ENCODE peak calls at places on chromosomes 4 and X, in ten cellular contexts. P is fibroblast of pulmonary artery, V is GM13976, J is pancreas, N is fibroblast of lung, Q is psoas muscle, F is WERI-Rb-1, T is fibroblast of the aortic adventitia, L is suprapubic skin, E is GM20000. X is an unnamed sample.

GRCh38 chr4:27702710-27703431 is 842.2 kb downstream of the STIM2 start:
- DNase-seq in P (no peak), V (no peak), J (no peak), N (peak; percentile 12), Q (no peak), F (peak; percentile 32), T (no peak), L (no peak), E (no peak), X (no peak)

GRCh38 chr4:145619639-145619996 is 433 bp downstream of the MMAA start:
- DNase-seq in P (peak; percentile 53), V (no peak), J (peak; percentile 48), N (peak; percentile 59), Q (peak; percentile 56), F (no peak), T (peak; percentile 65), L (no peak), E (no peak), X (peak; percentile 39)

GRCh38 chrX:3129256-3129655 is 88.0 kb downstream of the ARSF start:
- DNase-seq in P (peak; percentile 11), V (no peak), J (no peak), N (peak; percentile 30), Q (no peak), F (no peak), T (peak; percentile 46), L (no peak), E (no peak), X (no peak)

GRCh38 chrX:43707812-43708548 is 51.9 kb downstream of the MAOA start:
- DNase-seq in P (peak; percentile 80), V (no peak), J (no peak), N (peak; percentile 85), Q (no peak), F (no peak), T (peak; percentile 15), L (no peak), E (no peak), X (peak; percentile 99)

GRCh38 chr4:19213388-19213787 is 1038.3 kb upstream of the SLIT2 start:
- DNase-seq in P (peak; percentile 1), V (no peak), J (no peak), N (peak; percentile 41), Q (no peak), F (peak; percentile 67), T (peak; percentile 37), L (no peak), E (no peak), X (no peak)

GRCh38 chr4:180827193-180827592 is 1416.0 kb upstream of the TENM3 start:
- DNase-seq in P (peak; percentile 30), V (no peak), J (no peak), N (peak; percentile 59), Q (no peak), F (no peak), T (peak; percentile 50), L (no peak), E (peak; percentile 19), X (no peak)

GRCh38 chrX:50747471-50747900 is 66.5 kb downstream of the SHROOM4 start:
- DNase-seq in P (no peak), V (peak; percentile 12), J (no peak), N (peak; percentile 19), Q (no peak), F (peak; percentile 8), T (peak; percentile 10), L (no peak), E (peak; percentile 6), X (no peak)

GRCh38 chrX:46582964-46583363 is 9.4 kb downstream of the CHST7 start:
- DNase-seq in P (peak; percentile 91), V (no peak), J (no peak), N (peak; percentile 88), Q (no peak), F (no peak), T (peak; percentile 92), L (no peak), E (no peak), X (no peak)

GRCh38 chrX:131693359-131693758 is 149.5 kb downstream of the OR13H1 start:
- DNase-seq in P (no peak), V (no peak), J (no peak), N (no peak), Q (no peak), F (no peak), T (no peak), L (no peak), E (no peak), X (no peak)

DNA sequence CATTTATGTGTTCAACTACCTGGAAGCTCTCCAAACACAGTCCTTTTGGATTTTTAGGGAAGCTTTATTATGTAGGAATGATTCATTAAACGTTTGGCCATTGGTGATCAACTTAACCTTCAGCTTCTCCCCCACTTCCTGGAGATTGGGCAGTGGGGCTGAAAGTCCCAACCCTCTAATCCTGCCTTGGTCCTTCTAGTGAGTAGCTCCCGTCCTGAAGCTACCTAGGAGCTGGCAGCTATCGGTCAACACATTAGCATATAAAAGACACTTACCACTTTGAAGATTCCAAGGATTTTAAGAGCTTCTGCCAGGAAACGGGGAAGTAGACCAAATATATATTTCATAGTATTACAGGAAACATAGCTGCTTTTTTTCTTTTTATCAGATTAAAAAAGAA is 69.7 kb downstream of the MCUB start:
- DNase-seq in P (no peak), V (no peak), J (no peak), N (no peak), Q (no peak), F (no peak), T (peak; percentile 13), L (no peak), E (no peak), X (no peak)
- TF ChIP-seq CTCF in P (no peak), V (no peak), J (no peak), N (no peak), Q (no peak), F (no peak), T (no peak), L (no peak), E (no peak), X (no peak)

DNA sequence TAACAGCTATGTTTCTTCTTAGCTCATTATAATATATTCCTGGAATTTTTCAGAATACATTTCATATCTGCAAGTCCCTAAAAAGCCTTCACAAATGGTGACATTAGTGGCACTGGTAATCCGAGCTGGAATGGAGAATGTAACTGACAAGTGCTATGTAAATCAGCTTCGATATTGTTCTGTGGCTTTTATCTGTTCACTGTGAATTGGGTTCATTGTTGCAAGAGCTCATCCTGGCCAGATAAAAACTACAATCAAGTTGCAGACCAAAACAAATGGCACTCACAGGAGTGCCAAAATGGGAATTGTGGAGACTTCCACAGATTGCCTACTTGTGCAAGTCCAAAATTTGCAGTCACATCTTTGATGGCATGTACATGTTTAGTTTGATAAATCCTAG is 905.1 kb downstream of the CENPC start:
- DNase-seq in P (no peak), V (no peak), J (no peak), N (no peak), Q (no peak), F (no peak), T (no peak), L (no peak), E (no peak), X (no peak)
- TF ChIP-seq CTCF in P (no peak), V (no peak), J (no peak), N (no peak), Q (no peak), F (no peak), T (no peak), L (no peak), E (no peak), X (no peak)

DNA sequence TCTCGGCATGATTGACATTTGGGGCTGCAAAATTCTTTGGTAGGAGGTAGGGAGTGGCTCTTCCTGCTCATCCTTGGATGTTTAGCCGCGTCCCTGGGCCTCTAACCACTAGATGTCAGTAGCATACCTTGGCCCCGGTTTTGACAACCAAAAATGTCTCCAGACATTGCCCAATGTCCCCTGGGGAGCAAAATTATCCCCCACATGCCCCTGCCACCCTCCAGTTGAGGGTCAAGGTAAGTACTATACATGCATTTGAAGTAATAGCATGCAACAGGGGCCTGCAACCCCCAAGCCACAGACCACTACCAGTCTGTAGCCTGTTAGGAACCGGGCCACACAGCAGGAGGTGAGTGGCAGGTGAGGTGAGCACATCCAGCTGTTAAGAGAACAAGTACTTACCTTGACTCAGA is 17.6 kb upstream of the KIAA1210 start:
- DNase-seq in P (peak; percentile 32), V (no peak), J (no peak), N (peak; percentile 2), Q (no peak), F (peak; percentile 7), T (peak; percentile 24), L (no peak), E (no peak), X (no peak)
- TF ChIP-seq CTCF in P (peak; percentile 61), V (peak; percentile 7), J (no peak), N (peak; percentile 36), Q (no peak), F (peak; percentile 43), T (peak; percentile 60), L (no peak), E (no peak), X (peak; percentile 56)

DNA sequence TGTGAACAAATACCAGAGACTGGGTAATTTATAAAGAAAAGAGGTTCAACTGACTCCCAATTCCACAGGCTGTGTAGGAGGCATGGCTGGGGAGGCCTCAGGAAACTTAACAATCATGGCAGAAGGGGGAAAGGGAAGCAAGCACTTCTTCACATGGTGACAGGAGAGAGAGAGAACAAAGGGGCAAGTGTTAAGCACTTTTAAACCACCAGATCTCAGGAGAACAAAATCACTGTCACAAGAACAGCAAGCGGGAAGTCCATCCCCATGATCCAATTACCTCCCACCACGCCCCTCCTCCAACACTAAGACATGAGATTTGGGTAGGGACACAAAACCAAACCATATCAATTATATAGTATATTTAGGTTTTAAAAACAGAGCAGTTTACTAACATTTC is 30.8 kb downstream of the MOB1B start:
- DNase-seq in P (no peak), V (no peak), J (no peak), N (no peak), Q (no peak), F (no peak), T (no peak), L (no peak), E (no peak), X (no peak)
- TF ChIP-seq CTCF in P (no peak), V (no peak), J (no peak), N (no peak), Q (no peak), F (no peak), T (no peak), L (no peak), E (no peak), X (no peak)

DNA sequence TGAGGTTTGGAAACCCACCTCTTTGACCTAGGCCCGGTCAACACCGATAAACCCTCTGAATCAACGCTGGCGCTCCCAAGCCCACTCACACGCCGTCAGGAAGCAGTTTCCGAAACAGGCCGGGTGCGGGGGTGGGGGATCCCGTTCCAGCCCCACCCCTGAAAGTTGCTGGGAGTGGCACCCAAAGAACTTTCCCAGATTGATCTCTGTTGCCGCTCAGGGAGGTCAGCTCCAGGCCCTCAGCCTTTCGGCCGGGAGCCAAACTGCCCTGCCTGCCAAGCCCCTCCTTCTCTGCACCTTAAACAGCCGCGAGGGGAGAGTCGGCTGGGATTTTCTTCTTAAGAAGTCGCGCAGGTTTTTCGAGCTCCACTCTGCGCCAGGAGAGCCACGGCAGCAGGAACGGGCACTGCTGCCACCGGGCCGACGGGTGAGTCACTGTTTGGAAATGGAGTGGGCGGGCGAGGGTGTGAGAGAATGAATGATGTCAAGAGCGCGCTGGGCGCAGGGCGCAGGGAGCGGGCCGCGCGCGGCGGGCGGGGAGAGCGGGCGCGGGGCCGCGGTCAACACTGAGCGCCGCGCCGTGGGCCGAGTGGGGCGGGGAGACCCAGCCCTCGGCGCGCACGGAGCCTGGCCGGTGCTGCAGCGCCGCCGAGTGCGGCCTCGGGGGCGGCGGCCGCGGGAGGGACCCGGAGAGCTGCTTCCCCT is at the start of gene SGMS2:
- DNase-seq in P (peak; percentile 89), V (peak; percentile 56), J (peak; percentile 92), N (peak; percentile 80), Q (peak; percentile 93), F (peak; percentile 73), T (peak; percentile 87), L (peak; percentile 95), E (peak; percentile 60), X (peak; percentile 84)
- TF ChIP-seq CTCF in P (no peak), V (no peak), J (no peak), N (no peak), Q (no peak), F (no peak), T (no peak), L (no peak), E (no peak), X (peak; percentile 27)

GRCh38 chr4:100311181-100311580 is 120.9 kb upstream of the DDIT4L start:
- DNase-seq in P (peak; percentile 35), V (no peak), J (no peak), N (no peak), Q (no peak), F (peak; percentile 26), T (peak; percentile 32), L (no peak), E (no peak), X (peak; percentile 19)
- TF ChIP-seq CTCF in P (peak; percentile 36), V (no peak), J (no peak), N (no peak), Q (peak; percentile 32), F (peak; percentile 43), T (peak; percentile 29), L (no peak), E (no peak), X (peak; percentile 36)

X was measured in LNCaP clone FGC.